ENCODE peak calls at places on chromosomes 12 and 14, in five cellular contexts. S, Y, Q, C and O are unnamed samples.

GRCh38 chr12:615620-616019 is 47.6 kb downstream of the NINJ2 start:
- DNase-seq in S (no peak), Y (no peak), Q (no peak), C (no peak), O (no peak)

GRCh38 chr14:63857467-63858030 is 4.7 kb downstream of the SYNE2 start:
- DNase-seq in S (no peak), Y (no peak), Q (no peak), C (no peak), O (no peak)

GRCh38 chr12:46268349-46268616 is 560 bp downstream of the SLC38A1 start:
- DNase-seq in S (peak; percentile 18), Y (no peak), Q (peak; percentile 67), C (no peak), O (no peak)

GRCh38 chr12:68121143-68121542 is 38.4 kb downstream of the IFNG start:
- DNase-seq in S (no peak), Y (no peak), Q (no peak), C (no peak), O (no peak)

GRCh38 chr12:100251917-100252316 is 15.0 kb downstream of the DEPDC4 start:
- DNase-seq in S (no peak), Y (no peak), Q (no peak), C (no peak), O (no peak)

GRCh38 chr14:37625597-37626595 is 30.5 kb downstream of the TTC6 start:
- DNase-seq in S (no peak), Y (no peak), Q (no peak), C (no peak), O (no peak)

GRCh38 chr12:62813031-62813829 is 121.7 kb downstream of the PPM1H start:
- DNase-seq in S (peak; percentile 72), Y (no peak), Q (peak; percentile 77), C (peak; percentile 59), O (peak; percentile 76)

GRCh38 chr14:97266653-97267052 is 469.5 kb downstream of the VRK1 start:
- DNase-seq in S (peak; percentile 40), Y (no peak), Q (no peak), C (no peak), O (no peak)

GRCh38 chr12:27338473-27338872 is 5.8 kb downstream of the BMAL2 start:
- DNase-seq in S (no peak), Y (no peak), Q (no peak), C (no peak), O (no peak)

GRCh38 chr12:28130625-28131598 is 59.3 kb upstream of the CCDC91 start:
- DNase-seq in S (peak; percentile 24), Y (no peak), Q (no peak), C (peak; percentile 42), O (peak; percentile 64)

DNA sequence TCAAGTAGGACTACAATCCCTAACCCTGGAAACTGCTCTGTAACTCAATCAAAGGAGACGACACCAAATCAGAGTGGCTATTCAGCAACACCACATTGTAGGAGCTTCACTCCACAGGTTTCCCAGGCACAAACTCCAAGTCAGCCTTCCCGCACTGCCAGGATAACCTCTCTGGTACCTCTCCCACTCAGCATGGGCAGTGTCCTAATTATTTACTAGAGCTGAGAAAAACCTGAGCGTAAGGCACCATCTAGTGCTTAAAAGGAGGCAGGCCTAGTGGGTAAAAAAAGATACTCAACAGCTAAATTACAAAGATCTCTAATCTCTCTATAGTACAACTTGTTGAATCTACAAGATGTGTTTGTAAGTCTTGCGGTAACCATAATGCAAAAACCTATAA is 36.1 kb downstream of the PARP11 start:
- DNase-seq in S (no peak), Y (no peak), Q (no peak), C (no peak), O (no peak)
- TF ChIP-seq CTCF in S (no peak), Y (no peak), Q (no peak), C (no peak), O (no peak)

DNA sequence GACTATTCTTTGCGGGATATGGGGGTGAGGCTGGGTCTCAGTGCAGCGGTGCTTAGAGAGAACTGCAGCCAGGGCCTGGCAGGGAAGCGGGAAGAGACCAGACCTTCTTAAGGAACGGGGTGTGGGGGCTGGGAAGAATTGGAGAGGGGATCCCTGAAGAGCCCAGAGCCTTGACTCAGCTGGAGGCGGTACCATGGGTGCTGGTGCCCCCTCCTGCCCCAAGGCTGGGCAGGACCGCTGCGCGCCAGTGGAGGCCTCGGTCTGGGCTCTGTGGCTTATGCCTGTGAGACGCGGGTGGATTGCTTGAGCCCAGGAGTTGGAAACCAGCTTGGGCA is 1.3 kb upstream of the RNU7-1 start:
- DNase-seq in S (no peak), Y (no peak), Q (no peak), C (no peak), O (no peak)
- H3K4me1 ChIP-seq in S (peaks cover 65% of the 10 kb centered on the region), Y (peaks cover 32% of the 10 kb centered on the region), Q (peaks cover 49% of the 10 kb centered on the region), C (peaks cover 39% of the 10 kb centered on the region), O (peaks cover 67% of the 10 kb centered on the region)

GRCh38 chr14:51547701-51548100 is 104.0 kb upstream of the FRMD6 start:
- DNase-seq in S (no peak), Y (no peak), Q (no peak), C (no peak), O (no peak)
- H3K4me3 ChIP-seq in S (no peak overlapping the region), Y (no peak overlapping the region), Q (no peak overlapping the region), C (no peak overlapping the region), O (no peak overlapping the region)

DNA sequence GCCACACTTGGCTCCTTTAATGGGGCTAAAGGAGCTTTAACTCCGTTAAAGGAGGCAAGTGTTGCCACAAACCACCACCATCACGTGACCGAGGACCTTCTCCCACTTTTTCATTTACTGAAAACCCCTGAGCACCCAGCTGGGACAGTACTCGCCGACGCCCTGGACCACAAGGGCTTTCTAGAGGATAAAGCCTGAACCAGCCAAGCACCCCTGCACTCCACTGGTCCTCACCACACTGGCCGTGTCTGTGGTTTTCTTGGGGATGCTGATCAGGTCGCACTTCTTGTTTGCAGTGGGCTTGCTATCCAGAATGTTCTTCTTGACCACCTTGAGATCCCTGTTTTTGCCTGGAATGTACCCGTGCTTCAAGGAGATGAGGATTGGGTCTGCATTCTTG is 14.7 kb upstream of the SELPLG start:
- DNase-seq in S (no peak), Y (no peak), Q (no peak), C (no peak), O (no peak)
- TF ChIP-seq CTCF in S (no peak), Y (no peak), Q (no peak), C (no peak), O (no peak)

DNA sequence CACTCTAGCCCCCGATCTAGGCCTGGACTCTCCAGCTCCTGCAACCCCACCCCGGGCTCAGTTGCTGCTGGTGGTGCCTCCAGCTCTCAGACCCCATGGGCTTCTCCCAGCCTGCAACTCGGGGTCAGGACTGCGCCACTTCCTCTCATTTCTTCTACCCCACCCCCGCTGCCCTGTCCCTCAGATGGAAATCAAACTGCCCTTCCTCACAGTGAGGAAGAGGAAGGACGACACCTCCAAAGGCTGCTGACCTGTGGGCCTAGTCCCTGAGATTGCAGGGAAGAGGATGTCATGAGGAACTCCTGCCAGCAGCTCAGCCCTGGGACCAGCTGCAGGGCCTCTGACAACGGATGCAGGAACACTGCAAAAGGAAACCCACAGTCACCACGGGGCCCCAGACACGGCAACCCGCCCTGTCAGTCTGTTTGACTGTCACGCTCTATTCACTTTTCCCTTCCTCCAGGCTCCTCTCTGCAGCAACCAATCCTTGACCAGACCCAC is 29.3 kb upstream of the PNMA1 start:
- DNase-seq in S (peak; percentile 69), Y (no peak), Q (no peak), C (no peak), O (peak; percentile 85)
- H3K4me1 ChIP-seq in S (peaks cover 88% of the 10 kb centered on the region), Y (peaks cover 99% of the 10 kb centered on the region), Q (peaks cover 94% of the 10 kb centered on the region), C (peaks cover 98% of the 10 kb centered on the region), O (peaks cover 100% of the 10 kb centered on the region)

GRCh38 chr12:47824198-47824597 is 4.5 kb upstream of the HDAC7 start:
- DNase-seq in S (no peak), Y (no peak), Q (no peak), C (no peak), O (no peak)
- H3K4me3 ChIP-seq in S (no peak overlapping the region), Y (no peak overlapping the region), Q (no peak overlapping the region), C (no peak overlapping the region), O (no peak overlapping the region)